ENCODE peak calls at places on chromosomes 3 and 15, in seven cellular contexts. S, D, J, R, I, W and L are unnamed samples.

GRCh38 chr3:166195808-166196207 is 358.6 kb upstream of the BCHE start:
- DNase-seq in S (no peak), D (no peak), J (no peak), R (no peak), I (no peak), W (no peak), L (no peak)

GRCh38 chr15:85587707-85588441 is 206.9 kb downstream of the KLHL25 start:
- DNase-seq in S (no peak), D (peak; percentile 68), J (no peak), R (no peak), I (no peak), W (no peak), L (no peak)

GRCh38 chr3:103499967-103500366 is 1065.2 kb downstream of the ZPLD1 start:
- DNase-seq in S (no peak), D (peak; percentile 53), J (no peak), R (no peak), I (no peak), W (no peak), L (no peak)

GRCh38 chr3:65030847-65031463 is 343.2 kb upstream of the ADAMTS9 start:
- DNase-seq in S (peak; percentile 10), D (peak; percentile 84), J (no peak), R (no peak), I (no peak), W (peak; percentile 4), L (no peak)

GRCh38 chr3:18625085-18625484 is 199.9 kb upstream of the SATB1 start:
- DNase-seq in S (no peak), D (no peak), J (no peak), R (no peak), I (no peak), W (no peak), L (no peak)

GRCh38 chr3:168888781-168889180 is 774.7 kb downstream of the MECOM start:
- DNase-seq in S (no peak), D (no peak), J (no peak), R (no peak), I (no peak), W (no peak), L (no peak)

GRCh38 chr15:66405605-66406004 is 18.9 kb downstream of the MAP2K1 start:
- DNase-seq in S (no peak), D (peak; percentile 20), J (no peak), R (peak; percentile 61), I (no peak), W (no peak), L (no peak)

GRCh38 chr15:84631706-84632272 is 22.3 kb downstream of the WDR73 start:
- DNase-seq in S (no peak), D (peak; percentile 50), J (no peak), R (no peak), I (no peak), W (peak; percentile 17), L (no peak)

GRCh38 chr3:72844436-72844999 is 3.7 kb downstream of the SHQ1 start:
- DNase-seq in S (no peak), D (peak; percentile 38), J (no peak), R (no peak), I (no peak), W (no peak), L (no peak)

GRCh38 chr3:120615863-120616599 is 19.9 kb downstream of the NDUFB4 start:
- DNase-seq in S (peak; percentile 92), D (peak; percentile 98), J (no peak), R (no peak), I (no peak), W (no peak), L (peak; percentile 39)

GRCh38 chr3:144272715-144273114 is 301.1 kb downstream of the DIPK2A start:
- DNase-seq in S (no peak), D (no peak), J (no peak), R (peak; percentile 47), I (no peak), W (no peak), L (no peak)

GRCh38 chr3:128362026-128362965 is 104.4 kb downstream of the DNAJB8 start:
- DNase-seq in S (no peak), D (no peak), J (no peak), R (no peak), I (no peak), W (no peak), L (no peak)

GRCh38 chr3:179166561-179167201 is 18.5 kb downstream of the PIK3CA start:
- DNase-seq in S (no peak), D (no peak), J (no peak), R (no peak), I (no peak), W (no peak), L (no peak)

GRCh38 chr3:79018671-79019136 is 749.1 kb downstream of the ROBO1 start:
- DNase-seq in S (peak; percentile 57), D (peak; percentile 78), J (peak; percentile 69), R (no peak), I (peak; percentile 13), W (no peak), L (peak; percentile 64)

GRCh38 chr3:86996261-86996955 is 5.5 kb upstream of the VGLL3 start:
- DNase-seq in S (no peak), D (peak; percentile 75), J (no peak), R (no peak), I (no peak), W (no peak), L (no peak)

GRCh38 chr3:99780749-99781148 is 36.9 kb upstream of the CMSS1 start:
- DNase-seq in S (no peak), D (peak; percentile 65), J (no peak), R (no peak), I (no peak), W (peak; percentile 6), L (peak; percentile 33)

GRCh38 chr3:148178508-148178907 is 519.2 kb upstream of the AGTR1 start:
- DNase-seq in S (no peak), D (no peak), J (no peak), R (peak; percentile 41), I (no peak), W (no peak), L (no peak)

GRCh38 chr3:23474580-23475357 is 271.6 kb downstream of the UBE2E2 start:
- DNase-seq in S (no peak), D (peak; percentile 39), J (no peak), R (no peak), I (no peak), W (no peak), L (peak; percentile 3)

GRCh38 chr3:128424508-128425069 is 42.1 kb downstream of the DNAJB8 start:
- DNase-seq in S (no peak), D (peak; percentile 88), J (no peak), R (no peak), I (no peak), W (no peak), L (no peak)

GRCh38 chr15:83163032-83163431 is 44.6 kb downstream of the HDGFL3 start:
- DNase-seq in S (no peak), D (no peak), J (no peak), R (no peak), I (no peak), W (no peak), L (no peak)

GRCh38 chr3:41302295-41302694 is 103.0 kb downstream of the CTNNB1 start:
- DNase-seq in S (no peak), D (no peak), J (no peak), R (no peak), I (no peak), W (no peak), L (no peak)

GRCh38 chr3:172089250-172089649 is 49.9 kb downstream of the FNDC3B start:
- DNase-seq in S (no peak), D (no peak), J (no peak), R (no peak), I (no peak), W (no peak), L (no peak)

GRCh38 chr3:46089237-46090011 is 62.1 kb upstream of the XCR1 start:
- DNase-seq in S (peak; percentile 60), D (peak; percentile 94), J (peak; percentile 34), R (no peak), I (peak; percentile 48), W (no peak), L (peak; percentile 52)

GRCh38 chr3:127104586-127104985 is 88.3 kb upstream of the PRR23E start:
- DNase-seq in S (no peak), D (no peak), J (no peak), R (no peak), I (no peak), W (no peak), L (no peak)

GRCh38 chr3:188270423-188270972 is 116.5 kb downstream of the LPP start:
- DNase-seq in S (no peak), D (peak; percentile 99), J (no peak), R (no peak), I (peak; percentile 68), W (no peak), L (peak; percentile 78)

GRCh38 chr3:188021041-188021440 is 132.9 kb upstream of the LPP start:
- DNase-seq in S (no peak), D (peak; percentile 29), J (no peak), R (no peak), I (no peak), W (no peak), L (no peak)

GRCh38 chr3:144029769-144030168 is 58.1 kb downstream of the DIPK2A start:
- DNase-seq in S (no peak), D (no peak), J (no peak), R (no peak), I (no peak), W (no peak), L (no peak)

GRCh38 chr3:45991341-45991740 is 4.3 kb downstream of the FYCO1 start:
- DNase-seq in S (no peak), D (no peak), J (no peak), R (no peak), I (no peak), W (no peak), L (no peak)

GRCh38 chr3:177478170-177478859 is 281.0 kb upstream of the TBL1XR1 start:
- DNase-seq in S (peak; percentile 81), D (peak; percentile 99), J (no peak), R (no peak), I (peak; percentile 65), W (no peak), L (peak; percentile 94)

GRCh38 chr15:37096878-37097568 is 3.3 kb downstream of the MEIS2 start:
- DNase-seq in S (no peak), D (peak; percentile 52), J (no peak), R (no peak), I (no peak), W (no peak), L (no peak)

GRCh38 chr3:50648944-50649343 is 25.8 kb upstream of the DOCK3 start:
- DNase-seq in S (no peak), D (no peak), J (no peak), R (no peak), I (no peak), W (no peak), L (no peak)

GRCh38 chr3:188179006-188179966 is 25.3 kb downstream of the LPP start:
- DNase-seq in S (no peak), D (peak; percentile 84), J (no peak), R (no peak), I (peak; percentile 51), W (no peak), L (no peak)

GRCh38 chr3:194067949-194068362 is 68.0 kb upstream of the HES1 start:
- DNase-seq in S (no peak), D (peak; percentile 57), J (no peak), R (no peak), I (no peak), W (no peak), L (no peak)

GRCh38 chr3:142863010-142863787 is 25.7 kb downstream of the PCOLCE2 start:
- DNase-seq in S (no peak), D (peak; percentile 71), J (no peak), R (no peak), I (no peak), W (peak; percentile 49), L (no peak)

GRCh38 chr15:75056036-75056435 is 32.6 kb downstream of the PPCDC start:
- DNase-seq in S (no peak), D (no peak), J (no peak), R (no peak), I (no peak), W (no peak), L (no peak)

GRCh38 chr3:74127261-74127660 is 487.2 kb downstream of the CNTN3 start:
- DNase-seq in S (no peak), D (no peak), J (no peak), R (no peak), I (no peak), W (no peak), L (no peak)

GRCh38 chr3:42505203-42505848 is 2.9 kb downstream of the VIPR1 start:
- DNase-seq in S (no peak), D (no peak), J (peak; percentile 5), R (no peak), I (no peak), W (no peak), L (peak; percentile 28)